ENCODE peak calls at places on chromosome 20, in eight cellular contexts. U is sigmoid colon, Z is HCT116, O is fibroblast of pulmonary artery, R is fibroblast of lung, J is vagina, W is adrenal gland, T is pancreas. S is an unnamed sample.

GRCh38 chr20:34877002-34877264 is 521 bp downstream of the ACSS2 start:
- DNase-seq in Z (no peak), U (no peak), W (no peak), O (peak; percentile 17), R (no peak), T (peak; percentile 24), J (no peak), S (no peak)

GRCh38 chr20:45111799-45112471 is 3.0 kb downstream of the WFDC5 start:
- DNase-seq in J (no peak), W (no peak), O (peak; percentile 24), R (peak; percentile 23), U (no peak), Z (no peak), T (no peak), S (no peak)

GRCh38 chr20:24970030-24970553 is 21.0 kb downstream of the CST7 start:
- DNase-seq in U (peak; percentile 27), T (no peak), O (no peak), J (no peak), Z (no peak), R (no peak), W (no peak), S (no peak)

GRCh38 chr20:54668271-54669053 is 193.1 kb downstream of the DOK5 start:
- DNase-seq in R (peak; percentile 12), J (no peak), T (peak; percentile 40), Z (no peak), W (no peak), O (peak; percentile 42), U (no peak), S (no peak)

GRCh38 chr20:24118781-24119175 is 130.2 kb upstream of the GGTLC1 start:
- DNase-seq in R (peak; percentile 20), U (peak; percentile 66), J (no peak), W (peak; percentile 75), O (peak; percentile 51), T (no peak), Z (no peak), S (no peak)

GRCh38 chr20:41171736-41172295 is 34.5 kb downstream of the PLCG1 start:
- DNase-seq in Z (no peak), R (no peak), O (no peak), J (no peak), T (no peak), W (peak; percentile 8), U (no peak), S (no peak)

GRCh38 chr20:40938020-40938419 is 90.6 kb upstream of the TOP1 start:
- DNase-seq in W (no peak), O (no peak), T (no peak), U (no peak), R (no peak), J (no peak), Z (no peak), S (no peak)

GRCh38 chr20:3483309-3483708 is 12.5 kb downstream of the ATRN start:
- DNase-seq in R (no peak), Z (no peak), W (no peak), J (no peak), T (no peak), O (no peak), U (no peak), S (no peak)

GRCh38 chr20:9609892-9610502 is 95.6 kb downstream of the LAMP5 start:
- DNase-seq in R (peak; percentile 82), T (no peak), J (no peak), U (no peak), Z (peak; percentile 59), W (peak; percentile 69), O (peak; percentile 82), S (peak; percentile 32)

GRCh38 chr20:5509803-5510202 is 193.0 kb upstream of the PROKR2 start:
- DNase-seq in J (no peak), R (no peak), W (no peak), U (no peak), Z (no peak), O (no peak), T (no peak), S (no peak)

GRCh38 chr20:53786445-53787267 is 193.0 kb upstream of the ZNF217 start:
- DNase-seq in Z (peak; percentile 35), U (no peak), W (no peak), T (no peak), J (no peak), R (no peak), O (no peak), S (no peak)

GRCh38 chr20:14114049-14114448 is 118.7 kb downstream of the MACROD2 start:
- DNase-seq in J (no peak), U (no peak), O (no peak), W (no peak), R (no peak), T (no peak), Z (no peak), S (no peak)

GRCh38 chr20:7180261-7181045 is 413.0 kb downstream of the BMP2 start:
- DNase-seq in U (no peak), R (peak; percentile 19), O (peak; percentile 52), Z (no peak), T (no peak), J (no peak), W (no peak), S (no peak)

GRCh38 chr20:39269031-39269461 is 306.9 kb downstream of the DHX35 start:
- DNase-seq in O (peak; percentile 33), U (peak; percentile 70), W (peak; percentile 64), R (peak; percentile 14), T (peak; percentile 65), J (no peak), Z (peak; percentile 13), S (no peak)

GRCh38 chr20:60921021-60921622 is 330.9 kb upstream of the CDH4 start:
- DNase-seq in U (no peak), T (peak; percentile 37), Z (no peak), R (no peak), W (no peak), J (peak; percentile 58), O (peak; percentile 10), S (no peak)

GRCh38 chr20:52746768-52747167 is 225.4 kb upstream of the TSHZ2 start:
- DNase-seq in O (no peak), U (no peak), Z (no peak), J (no peak), T (no peak), R (no peak), W (no peak), S (no peak)

GRCh38 chr20:19838495-19838894 is 80.4 kb downstream of the RIN2 start:
- DNase-seq in Z (no peak), R (no peak), T (no peak), W (no peak), U (no peak), J (no peak), O (no peak), S (no peak)

GRCh38 chr20:49629606-49630005 is 61.7 kb upstream of the PTGIS start:
- DNase-seq in R (no peak), O (no peak), J (no peak), W (no peak), T (no peak), Z (no peak), U (no peak), S (no peak)

GRCh38 chr20:3887870-3888614 is 1.1 kb upstream of the PANK2 start:
- DNase-seq in T (no peak), O (no peak), R (peak; percentile 37), U (peak; percentile 73), W (peak; percentile 32), Z (peak; percentile 26), J (no peak), S (no peak)

GRCh38 chr20:46981184-46981583 is 86.5 kb downstream of the EYA2 start:
- DNase-seq in U (no peak), O (no peak), J (no peak), R (no peak), Z (no peak), W (no peak), T (no peak), S (no peak)

GRCh38 chr20:56592817-56593216 is 36.3 kb upstream of the TFAP2C start:
- DNase-seq in U (no peak), Z (no peak), O (no peak), T (no peak), J (no peak), W (no peak), R (no peak), S (no peak)

GRCh38 chr20:53672484-53673129 is 79.0 kb upstream of the ZNF217 start:
- DNase-seq in R (peak; percentile 43), W (no peak), Z (no peak), O (no peak), T (no peak), U (no peak), J (no peak), S (peak; percentile 70)

DNA sequence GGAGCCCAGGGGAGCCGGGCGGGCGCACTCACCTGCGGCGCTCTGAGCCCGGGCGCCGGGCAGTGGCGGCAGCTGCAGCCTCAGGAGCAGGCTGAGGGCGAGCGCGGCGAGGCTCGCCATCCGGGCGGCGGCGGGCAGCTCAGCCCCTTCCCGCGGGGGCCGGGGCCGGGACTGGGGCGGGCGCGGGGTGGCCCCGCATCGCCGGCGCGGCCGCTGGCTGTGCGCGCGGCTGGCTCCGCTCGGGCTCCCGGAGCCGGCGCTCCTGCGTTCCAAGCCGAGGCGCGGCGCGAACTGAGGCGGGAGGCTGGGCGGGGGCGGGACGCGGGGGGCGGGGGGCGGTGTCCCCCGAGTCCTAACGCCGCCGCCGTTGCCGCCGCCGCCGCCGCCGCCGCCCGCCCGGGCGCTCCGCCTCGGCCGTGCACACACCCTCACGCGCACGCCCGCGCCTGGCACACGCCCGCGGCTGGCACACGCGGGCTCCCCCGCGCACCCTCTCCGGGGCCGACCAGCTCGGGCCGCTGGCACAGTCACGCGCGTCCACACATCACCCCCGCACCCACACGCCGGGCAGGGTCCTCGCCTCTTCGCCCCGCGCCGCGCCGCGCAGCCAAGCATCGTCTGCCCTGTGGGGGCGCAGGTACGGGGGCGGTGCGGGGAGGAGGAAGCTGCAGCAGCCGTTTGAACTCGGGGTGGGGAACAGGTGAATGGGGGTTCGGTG is at the start of gene PTPRT:
- DNase-seq in T (no peak), J (no peak), Z (no peak), W (no peak), U (no peak), O (no peak), R (no peak), S (no peak)
- H3K4me3 ChIP-seq in T (no peak within 1 kb of the TSS), J (no peak within 1 kb of the TSS), Z (no peak within 1 kb of the TSS), W (no peak within 1 kb of the TSS), U (peak within 1 kb of the TSS; percentile 10), O (no peak within 1 kb of the TSS), R (no peak within 1 kb of the TSS), S (no peak within 1 kb of the TSS)

GRCh38 chr20:62195072-62195400 is 12.2 kb downstream of the MTG2 start:
- DNase-seq in J (no peak), Z (no peak), R (no peak), U (no peak), O (no peak), T (peak; percentile 0), W (no peak), S (no peak)
- TF ChIP-seq CTCF in J (no peak), Z (no peak), R (no peak), U (no peak), O (no peak), T (no peak), W (no peak), S (no peak)

DNA sequence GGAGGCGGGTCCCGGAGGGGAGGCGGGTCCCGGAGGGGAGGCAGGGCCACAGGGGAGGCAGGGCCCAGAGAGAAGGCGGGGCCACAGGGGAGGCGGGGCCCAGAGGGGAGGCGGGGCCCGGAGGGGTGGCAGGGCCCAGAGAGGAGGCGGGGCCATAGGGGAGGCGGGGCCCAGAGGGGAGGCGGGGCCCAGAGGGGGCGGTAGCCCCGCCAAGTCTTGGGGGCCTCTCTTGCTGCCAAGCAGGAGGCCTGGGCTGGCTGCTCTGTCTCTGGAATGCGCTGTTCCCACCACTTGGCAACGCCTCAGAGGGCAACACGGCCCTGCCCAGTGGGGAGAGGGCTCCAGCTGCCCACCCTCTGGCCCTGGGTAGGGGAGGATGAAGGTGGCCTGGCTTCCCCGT is 80.5 kb downstream of the YTHDF1 start:
- DNase-seq in Z (no peak), U (no peak), O (no peak), J (no peak), T (no peak), R (no peak), W (no peak), S (no peak)
- H3K4me3 ChIP-seq in Z (no peak overlapping the region), U (no peak overlapping the region), O (no peak overlapping the region), J (no peak overlapping the region), T (no peak overlapping the region), R (no peak overlapping the region), W (no peak overlapping the region), S (no peak overlapping the region)

GRCh38 chr20:62405108-62405980 is 1.7 kb downstream of the CABLES2 start:
- DNase-seq in U (peak; percentile 89), O (peak; percentile 79), J (no peak), R (peak; percentile 73), T (no peak), W (peak; percentile 67), Z (no peak), S (no peak)
- TF ChIP-seq CTCF in U (peak; percentile 50), O (peak; percentile 75), J (no peak), R (peak; percentile 57), T (no peak), W (peak; percentile 50), Z (peak; percentile 58), S (peak; percentile 65)

S was measured in kidney epithelial cell.